ENCODE peak calls at places on chromosomes 2 and 18, in six cellular contexts. L is IMR-90; W is dorsolateral prefrontal cortex; P is fibroblast of lung; H is CD8-positive, alpha-beta T cell; N is K562. R is an unnamed sample.
A peak's percentile ranks its signal among the peaks of the same experiment; 100 is the strongest.

GRCh38 chr2:85710687-85711577 is 16.8 kb downstream of the GNLY start:
- DNase-seq in W (no peak), L (no peak), N (no peak), H (no peak), P (peak; percentile 42), R (no peak)

GRCh38 chr2:124610141-124610540 is 585.1 kb downstream of the CNTNAP5 start:
- DNase-seq in L (no peak), N (no peak), H (no peak), W (no peak), P (no peak), R (no peak)

GRCh38 chr2:139142252-139142651 is 362.1 kb upstream of the NXPH2 start:
- DNase-seq in N (no peak), H (no peak), P (peak; percentile 25), W (no peak), L (peak; percentile 1), R (no peak)

GRCh38 chr18:25941556-25941955 is 148.9 kb downstream of the SS18 start:
- DNase-seq in P (peak; percentile 1), L (peak; percentile 2), N (no peak), W (no peak), H (no peak), R (no peak)

GRCh38 chr18:56709463-56709862 is 58.3 kb downstream of the WDR7 start:
- DNase-seq in L (peak; percentile 90), N (peak; percentile 20), W (no peak), P (peak; percentile 90), H (no peak), R (peak; percentile 33)

GRCh38 chr18:30556112-30556511 is 486.4 kb downstream of the DSC3 start:
- DNase-seq in N (no peak), W (no peak), P (no peak), L (no peak), H (no peak), R (no peak)

GRCh38 chr2:175074478-175074877 is 69.3 kb upstream of the CHN1 start:
- DNase-seq in L (no peak), W (no peak), N (no peak), H (no peak), P (no peak), R (no peak)

GRCh38 chr2:153476491-153477095 is 2.0 kb downstream of the RPRM start:
- DNase-seq in W (no peak), L (no peak), N (no peak), H (no peak), P (no peak), R (no peak)

GRCh38 chr2:107595749-107596148 is 230.9 kb upstream of the RGPD4 start:
- DNase-seq in N (no peak), W (no peak), L (peak; percentile 84), H (no peak), P (peak; percentile 85), R (no peak)

GRCh38 chr2:127622561-127623387 is 23.2 kb upstream of the GPR17 start:
- DNase-seq in H (no peak), W (peak; percentile 9), L (no peak), N (no peak), P (no peak), R (no peak)

GRCh38 chr2:75290600-75291140 is 91.3 kb upstream of the TACR1 start:
- DNase-seq in N (no peak), H (no peak), L (peak; percentile 45), P (peak; percentile 49), W (no peak), R (no peak)

GRCh38 chr18:5894613-5895299 is 566 bp downstream of the TMEM200C start:
- DNase-seq in H (no peak), L (peak; percentile 18), W (peak; percentile 20), P (peak; percentile 27), N (no peak), R (peak; percentile 22)

GRCh38 chr2:171999604-172000469 is at the start of gene METAP1D:
- DNase-seq in H (peak; percentile 61), P (peak; percentile 87), W (peak; percentile 89), N (peak; percentile 99), L (peak; percentile 88), R (peak; percentile 98)

GRCh38 chr2:178177066-178177679 is 17.1 kb upstream of the OSBPL6 start:
- DNase-seq in W (no peak), N (no peak), P (peak; percentile 64), L (peak; percentile 67), H (no peak), R (no peak)

GRCh38 chr2:86675611-86676015 is 44.5 kb upstream of the RMND5A start:
- DNase-seq in N (no peak), P (no peak), H (no peak), W (no peak), L (no peak), R (no peak)

GRCh38 chr2:73218298-73218697 is 4.3 kb downstream of the SMYD5 start:
- DNase-seq in H (no peak), N (no peak), P (peak; percentile 30), W (no peak), L (peak; percentile 59), R (no peak)

GRCh38 chr2:120432293-120432975 is 86.5 kb downstream of the INHBB start:
- DNase-seq in L (no peak), N (no peak), H (no peak), P (no peak), W (no peak), R (no peak)
- H3K27me3 ChIP-seq in L (peaks cover 67% of the 10 kb centered on the region), N (peaks cover 60% of the 10 kb centered on the region), H (no peaks in the 10 kb centered on the region), P (peaks cover 5% of the 10 kb centered on the region), W (no peaks in the 10 kb centered on the region), R (no peaks in the 10 kb centered on the region)

GRCh38 chr2:237407734-237408133 is 6.2 kb downstream of the COL6A3 start:
- DNase-seq in H (no peak), L (no peak), P (no peak), W (no peak), N (no peak), R (no peak)

GRCh38 chr2:237410949-237411635 is 2.9 kb downstream of the COL6A3 start:
- DNase-seq in N (no peak), P (no peak), W (no peak), L (no peak), H (no peak), R (no peak)

GRCh38 chr2:237405006-237405559 is 8.9 kb downstream of the COL6A3 start:
- DNase-seq in N (no peak), W (no peak), H (no peak), P (peak; percentile 36), L (peak; percentile 65), R (no peak)

GRCh38 chr2:237405605-237406004 is 8.4 kb downstream of the COL6A3 start:
- DNase-seq in H (no peak), W (no peak), P (no peak), N (no peak), L (peak; percentile 13), R (no peak)

GRCh38 chr2:237408280-237408679 is 5.7 kb downstream of the COL6A3 start:
- DNase-seq in W (no peak), N (no peak), L (peak; percentile 66), P (peak; percentile 69), H (no peak), R (no peak)
- H3K4me3 ChIP-seq in W (no peak overlapping the region), N (no peak overlapping the region), L (peak overlapping the region; percentile 4), P (peak overlapping the region; percentile 90), H (no peak overlapping the region), R (no peak overlapping the region)

GRCh38 chr2:100878000-100878786 is 58.3 kb downstream of the NPAS2 start:
- DNase-seq in N (no peak), L (no peak), W (no peak), H (no peak), P (no peak), R (no peak)
- TF ChIP-seq CTCF in N (no peak), L (no peak), W (no peak), H (no peak), P (no peak), R (no peak)

DNA sequence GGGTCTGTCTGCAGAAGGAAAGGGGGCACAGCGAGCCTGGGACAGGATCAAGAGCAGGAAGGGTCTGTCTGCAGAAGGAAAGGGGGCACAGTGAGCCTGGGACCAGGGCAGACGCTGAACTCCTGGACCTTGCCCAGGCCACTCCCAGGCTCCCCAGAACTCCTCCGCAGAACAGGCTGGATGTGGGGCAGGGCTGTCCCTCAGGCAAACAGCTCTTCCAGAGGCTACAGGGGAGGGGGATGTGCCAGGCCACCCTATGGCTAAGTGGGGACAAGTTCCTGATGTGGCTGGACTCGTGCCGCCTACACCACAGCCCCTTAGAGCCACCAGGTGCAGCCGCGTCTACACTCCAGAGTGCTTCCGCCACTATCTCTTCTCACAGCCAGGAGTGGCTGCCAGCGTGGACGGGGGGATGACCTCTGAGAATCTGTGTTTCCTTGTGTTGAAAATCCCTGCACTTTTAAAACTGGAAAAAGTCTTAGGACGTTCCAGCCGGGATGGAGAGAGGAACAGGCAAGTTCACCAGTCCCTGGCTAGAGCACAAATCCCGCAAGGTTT is 20.8 kb downstream of the KIF1A start:
- DNase-seq in W (peak; percentile 13), H (no peak), L (no peak), N (no peak), P (no peak), R (no peak)
- H3K27me3 ChIP-seq in W (no peaks in the 10 kb centered on the region), H (no peaks in the 10 kb centered on the region), L (peaks cover 67% of the 10 kb centered on the region), N (peaks cover 60% of the 10 kb centered on the region), P (peaks cover 29% of the 10 kb centered on the region), R (no peaks in the 10 kb centered on the region)

GRCh38 chr2:197504512-197504911 is 4.3 kb downstream of the HSPE1 start:
- DNase-seq in L (no peak), W (no peak), P (no peak), H (no peak), N (no peak), R (no peak)

GRCh38 chr2:197502201-197502600 is 2.0 kb downstream of the HSPE1 start:
- DNase-seq in P (no peak), N (no peak), W (no peak), H (no peak), L (no peak), R (no peak)

GRCh38 chr2:197504000-197504399 is 3.8 kb downstream of the HSPE1 start:
- DNase-seq in H (no peak), L (no peak), W (no peak), N (no peak), P (no peak), R (no peak)

GRCh38 chr2:197500503-197501179 is 462 bp downstream of the HSPE1 start:
- DNase-seq in H (no peak), L (peak; percentile 5), W (no peak), P (peak; percentile 5), N (no peak), R (no peak)

GRCh38 chr2:197502685-197503084 is 2.5 kb downstream of the HSPE1 start:
- DNase-seq in P (no peak), W (no peak), L (no peak), N (no peak), H (no peak), R (no peak)
- H3K4me3 ChIP-seq in P (no peak overlapping the region), W (peak overlapping the region; percentile 98), L (no peak overlapping the region), N (peak overlapping the region; percentile 74), H (no peak overlapping the region), R (peak overlapping the region; percentile 97)

GRCh38 chr2:173397539-173397938 is 42.9 kb downstream of the CDCA7 start:
- DNase-seq in N (no peak), W (no peak), P (no peak), L (no peak), H (no peak), R (no peak)
- TF ChIP-seq CTCF in N (peak; percentile 51), W (no peak), P (no peak), L (no peak), H (no peak), R (peak; percentile 19)